ENCODE peak calls at places on chromosome 22, in four cellular contexts. One of them, this sample, is unnamed.
A peak's percentile ranks its signal among the peaks of the same experiment; 100 is the strongest.

GRCh38 chr22:41848468-41848867 is 15.6 kb downstream of the SREBF2 start:
- DNase-seq in ovary: no peak
- DNase-seq in PC-3: no peak
- DNase-seq in heart right ventricle: no peak
- DNase-seq in this sample: no peak

GRCh38 chr22:41862530-41863266 is 29.8 kb downstream of the SREBF2 start:
- DNase-seq in ovary: no peak
- DNase-seq in PC-3: no peak
- DNase-seq in heart right ventricle: no peak
- DNase-seq in this sample: no peak

GRCh38 chr22:44860311-44860710 is 107.9 kb downstream of the ARHGAP8 start:
- DNase-seq in ovary: no peak
- DNase-seq in PC-3: no peak
- DNase-seq in heart right ventricle: no peak
- DNase-seq in this sample: no peak

GRCh38 chr22:37782340-37783168 is 25.2 kb upstream of the GCAT start:
- DNase-seq in ovary: no peak
- DNase-seq in PC-3: peak; percentile 94
- DNase-seq in heart right ventricle: no peak
- DNase-seq in this sample: no peak

GRCh38 chr22:34099278-34099677 is 179.0 kb upstream of the LARGE1 start:
- DNase-seq in ovary: no peak
- DNase-seq in PC-3: no peak
- DNase-seq in heart right ventricle: no peak
- DNase-seq in this sample: no peak

GRCh38 chr22:48254311-48254873 is 1491.9 kb downstream of the TBC1D22A start:
- DNase-seq in ovary: no peak
- DNase-seq in PC-3: no peak
- DNase-seq in heart right ventricle: no peak
- DNase-seq in this sample: no peak

GRCh38 chr22:50729391-50730012 is 8.5 kb upstream of the ACR start:
- DNase-seq in ovary: no peak
- DNase-seq in PC-3: no peak
- DNase-seq in heart right ventricle: no peak
- DNase-seq in this sample: no peak

GRCh38 chr22:46584081-46584903 is 35.9 kb upstream of the GRAMD4 start:
- DNase-seq in ovary: no peak
- DNase-seq in PC-3: no peak
- DNase-seq in heart right ventricle: no peak
- DNase-seq in this sample: no peak

GRCh38 chr22:45200862-45201511 is 37.3 kb downstream of the NUP50 start:
- DNase-seq in ovary: no peak
- DNase-seq in PC-3: peak; percentile 77
- DNase-seq in heart right ventricle: no peak
- DNase-seq in this sample: no peak

GRCh38 chr22:23109079-23109347 is 32.8 kb downstream of the RSPH14 start:
- DNase-seq in ovary: no peak
- DNase-seq in PC-3: no peak
- DNase-seq in heart right ventricle: no peak
- DNase-seq in this sample: no peak

GRCh38 chr22:17570851-17571631 is 7.7 kb downstream of the SLC25A18 start:
- DNase-seq in ovary: peak; percentile 69
- DNase-seq in PC-3: no peak
- DNase-seq in heart right ventricle: peak; percentile 87
- DNase-seq in this sample: peak; percentile 53

GRCh38 chr22:41368543-41368817 is 13.3 kb upstream of the TEF start:
- DNase-seq in ovary: no peak
- DNase-seq in PC-3: no peak
- DNase-seq in heart right ventricle: no peak
- DNase-seq in this sample: no peak

GRCh38 chr22:38735465-38736256 is 20.1 kb downstream of the SUN2 start:
- DNase-seq in ovary: no peak
- DNase-seq in PC-3: no peak
- DNase-seq in heart right ventricle: no peak
- DNase-seq in this sample: no peak

GRCh38 chr22:29596408-29596807 is 7.0 kb upstream of the NF2 start:
- DNase-seq in ovary: no peak
- DNase-seq in PC-3: no peak
- DNase-seq in heart right ventricle: no peak
- DNase-seq in this sample: no peak

GRCh38 chr22:29587938-29588699 is 7.2 kb upstream of the NIPSNAP1 start:
- DNase-seq in ovary: no peak
- DNase-seq in PC-3: peak; percentile 67
- DNase-seq in heart right ventricle: no peak
- DNase-seq in this sample: no peak

GRCh38 chr22:29593923-29594322 is 9.5 kb upstream of the NF2 start:
- DNase-seq in ovary: no peak
- DNase-seq in PC-3: no peak
- DNase-seq in heart right ventricle: no peak
- DNase-seq in this sample: no peak
- H3K4me3 ChIP-seq in ovary: no peak overlapping the region
- H3K4me3 ChIP-seq in PC-3: no peak overlapping the region
- H3K4me3 ChIP-seq in heart right ventricle: no peak overlapping the region
- H3K4me3 ChIP-seq in this sample: no peak overlapping the region

DNA sequence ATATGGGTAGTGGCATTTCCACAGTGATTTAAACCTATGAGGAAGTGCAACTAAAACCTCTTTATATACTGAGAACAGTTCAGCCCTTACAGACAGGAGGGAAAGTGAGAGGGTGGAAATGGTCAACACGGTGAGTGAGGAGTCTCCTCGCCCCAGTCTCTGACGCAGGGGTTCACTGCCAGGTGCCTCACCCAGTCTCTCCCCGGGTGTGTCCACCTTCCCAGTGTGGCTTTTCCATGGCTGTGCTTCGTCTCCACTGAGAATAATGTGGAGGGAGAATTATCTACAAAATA is 116.6 kb upstream of the TOP3B start:
- DNase-seq in ovary: no peak
- DNase-seq in PC-3: no peak
- DNase-seq in heart right ventricle: no peak
- DNase-seq in this sample: no peak
- H3K27me3 ChIP-seq in ovary: no peaks in the 10 kb centered on the region
- H3K27me3 ChIP-seq in PC-3: peaks cover 29% of the 10 kb centered on the region
- H3K27me3 ChIP-seq in heart right ventricle: peaks cover 11% of the 10 kb centered on the region
- H3K27me3 ChIP-seq in this sample: no peaks in the 10 kb centered on the region

DNA sequence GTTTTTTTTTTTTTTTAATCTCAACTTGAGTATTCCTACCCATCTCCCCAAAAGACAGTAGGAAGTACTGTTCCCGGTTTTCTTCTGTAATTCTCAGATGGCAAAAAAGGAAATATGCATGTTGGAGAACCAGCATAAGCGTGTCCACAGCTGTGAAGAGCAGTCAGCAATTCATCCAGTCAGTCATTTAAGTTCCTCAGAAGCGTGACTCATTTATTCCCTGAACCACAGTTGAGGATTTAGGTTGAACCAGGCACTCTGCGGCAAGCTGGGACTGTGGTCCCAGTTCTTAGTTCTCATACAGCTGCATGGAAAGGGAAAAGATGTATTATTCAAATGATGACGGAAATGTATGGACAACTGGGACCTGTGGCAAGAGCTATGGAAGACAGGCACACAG is 61.0 kb upstream of the MYO18B start:
- DNase-seq in ovary: no peak
- DNase-seq in PC-3: no peak
- DNase-seq in heart right ventricle: no peak
- DNase-seq in this sample: no peak
- H3K4me3 ChIP-seq in ovary: no peak overlapping the region
- H3K4me3 ChIP-seq in PC-3: no peak overlapping the region
- H3K4me3 ChIP-seq in heart right ventricle: no peak overlapping the region
- H3K4me3 ChIP-seq in this sample: no peak overlapping the region

GRCh38 chr22:36220457-36220921 is 18.8 kb downstream of the APOL2 start:
- DNase-seq in ovary: peak; percentile 33
- DNase-seq in PC-3: peak; percentile 55
- DNase-seq in heart right ventricle: no peak
- DNase-seq in this sample: no peak

GRCh38 chr22:36218648-36219047 is 17.0 kb upstream of the APOL4 start:
- DNase-seq in ovary: no peak
- DNase-seq in PC-3: no peak
- DNase-seq in heart right ventricle: no peak
- DNase-seq in this sample: no peak

GRCh38 chr22:36212896-36213295 is 11.3 kb upstream of the APOL4 start:
- DNase-seq in ovary: no peak
- DNase-seq in PC-3: no peak
- DNase-seq in heart right ventricle: no peak
- DNase-seq in this sample: no peak

GRCh38 chr22:36213596-36213995 is 12.0 kb upstream of the APOL4 start:
- DNase-seq in ovary: no peak
- DNase-seq in PC-3: no peak
- DNase-seq in heart right ventricle: no peak
- DNase-seq in this sample: no peak

DNA sequence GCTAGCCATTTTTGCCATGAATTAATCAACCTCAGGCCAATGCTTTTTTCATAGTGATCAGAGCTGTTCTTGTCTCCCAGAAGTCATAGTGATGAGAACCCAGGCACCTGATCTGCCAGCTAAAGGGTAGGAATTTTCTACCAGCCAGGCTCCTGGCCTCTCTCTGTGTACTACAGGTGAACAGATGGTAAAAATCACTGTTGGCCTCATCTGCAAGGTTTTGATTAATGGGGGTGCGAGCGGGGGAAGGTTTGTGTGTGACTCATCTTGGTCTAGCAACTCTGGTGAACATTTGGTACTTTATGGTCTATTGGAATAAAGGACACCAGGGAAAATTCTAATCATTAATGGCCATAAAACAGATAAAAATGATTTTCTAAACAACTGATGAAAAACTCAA is 14.4 kb upstream of the APOL4 start:
- DNase-seq in ovary: no peak
- DNase-seq in PC-3: no peak
- DNase-seq in heart right ventricle: no peak
- DNase-seq in this sample: no peak
- H3K27me3 ChIP-seq in ovary: no peaks in the 10 kb centered on the region
- H3K27me3 ChIP-seq in PC-3: peaks cover 38% of the 10 kb centered on the region
- H3K27me3 ChIP-seq in heart right ventricle: no peaks in the 10 kb centered on the region
- H3K27me3 ChIP-seq in this sample: no peaks in the 10 kb centered on the region